ENCODE peak calls at places on chromosomes 16 and 17, in four cellular contexts. Z is stomach; Q is naive thymus-derived CD4-positive, alpha-beta T cell; M is heart right ventricle. D is an unnamed sample.

GRCh38 chr17:82528484-82529265 is 9.1 kb downstream of the FOXK2 start:
- DNase-seq in Q (no peak), M (peak; percentile 40), Z (peak; percentile 33), D (peak; percentile 73)

GRCh38 chr17:57037401-57037800 is 47.6 kb upstream of the AKAP1 start:
- DNase-seq in Z (no peak), Q (no peak), M (no peak), D (no peak)

GRCh38 chr17:81295678-81296381 is 723 bp upstream of the SLC38A10 start:
- DNase-seq in Q (peak; percentile 63), Z (peak; percentile 84), M (no peak), D (no peak)

GRCh38 chr16:46629331-46629843 is 8.2 kb upstream of the SHCBP1 start:
- DNase-seq in Z (no peak), Q (no peak), M (no peak), D (no peak)

GRCh38 chr17:55607736-55608341 is 96.6 kb upstream of the SMIM36 start:
- DNase-seq in Q (no peak), M (peak; percentile 40), Z (peak; percentile 67), D (peak; percentile 82)

GRCh38 chr17:47205419-47205963 is 3.7 kb upstream of the MYL4 start:
- DNase-seq in Q (peak; percentile 63), Z (peak; percentile 72), M (peak; percentile 26), D (no peak)

GRCh38 chr17:16419074-16419928 is 3.9 kb downstream of the TRPV2 start:
- DNase-seq in M (no peak), Q (no peak), Z (no peak), D (peak; percentile 74)

GRCh38 chr16:59886021-59886420 is 1151.9 kb upstream of the GOT2 start:
- DNase-seq in Q (no peak), Z (no peak), M (no peak), D (peak; percentile 63)

GRCh38 chr17:17258998-17259397 is 22.0 kb upstream of the FLCN start:
- DNase-seq in M (no peak), Q (no peak), Z (no peak), D (peak; percentile 26)

GRCh38 chr17:56594528-56595418 is 1.3 kb downstream of the NOG start:
- DNase-seq in M (no peak), Q (peak; percentile 44), Z (no peak), D (no peak)

GRCh38 chr17:1593630-1593931 is 31.0 kb upstream of the PITPNA start:
- DNase-seq in M (no peak), Q (no peak), Z (no peak), D (no peak)

GRCh38 chr17:77686903-77687302 is 271.6 kb upstream of the TNRC6C start:
- DNase-seq in Q (no peak), Z (no peak), M (no peak), D (no peak)

GRCh38 chr17:77688369-77688768 is 270.1 kb upstream of the TNRC6C start:
- DNase-seq in Z (no peak), Q (no peak), M (no peak), D (no peak)

GRCh38 chr17:77687417-77687816 is 271.1 kb upstream of the TNRC6C start:
- DNase-seq in Q (no peak), M (no peak), Z (no peak), D (no peak)

GRCh38 chr17:77685881-77686486 is 272.5 kb upstream of the TNRC6C start:
- DNase-seq in Q (no peak), Z (no peak), M (no peak), D (no peak)

DNA sequence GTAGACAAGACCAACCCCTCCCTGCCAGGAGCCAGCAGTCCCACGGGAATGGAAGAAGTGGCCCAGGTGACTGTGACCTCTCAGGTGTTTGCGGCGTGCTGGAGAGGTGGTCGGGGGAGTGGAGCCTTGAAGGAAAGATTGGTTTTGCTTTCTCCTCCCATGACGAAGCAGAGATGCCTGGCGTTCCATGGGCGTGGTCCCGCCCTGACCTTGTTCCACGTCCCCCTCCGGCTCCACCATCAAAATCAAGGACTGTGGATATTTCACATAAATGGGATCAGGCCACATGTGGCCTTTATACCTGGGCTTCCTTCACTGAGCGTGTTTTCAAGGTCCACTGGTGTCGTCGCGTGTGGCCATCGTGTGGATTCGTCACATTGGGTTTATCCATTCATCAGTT is 270.6 kb upstream of the TNRC6C start:
- DNase-seq in M (no peak), Q (no peak), Z (no peak), D (no peak)
- H3K4me1 ChIP-seq in M (peaks cover 8% of the 10 kb centered on the region), Q (peaks cover 9% of the 10 kb centered on the region), Z (no peaks in the 10 kb centered on the region), D (no peaks in the 10 kb centered on the region)

GRCh38 chr16:56773531-56773930 is 43.6 kb downstream of the NUP93 start:
- DNase-seq in Q (no peak), Z (no peak), M (no peak), D (no peak)
- H3K4me1 ChIP-seq in Q (no peaks in the 10 kb centered on the region), Z (peaks cover 27% of the 10 kb centered on the region), M (peaks cover 6% of the 10 kb centered on the region), D (no peaks in the 10 kb centered on the region)

GRCh38 chr16:85490971-85491771 is 122.0 kb upstream of the GSE1 start:
- DNase-seq in Q (no peak), Z (peak; percentile 48), M (no peak), D (no peak)

GRCh38 chr16:85492617-85492957 is 120.5 kb upstream of the GSE1 start:
- DNase-seq in M (no peak), Z (no peak), Q (no peak), D (no peak)

GRCh38 chr16:85491798-85492616 is 121.1 kb upstream of the GSE1 start:
- DNase-seq in Z (peak; percentile 95), M (peak; percentile 78), Q (no peak), D (peak; percentile 86)

GRCh38 chr16:85488414-85488813 is 124.7 kb upstream of the GSE1 start:
- DNase-seq in Q (no peak), Z (no peak), M (no peak), D (no peak)

DNA sequence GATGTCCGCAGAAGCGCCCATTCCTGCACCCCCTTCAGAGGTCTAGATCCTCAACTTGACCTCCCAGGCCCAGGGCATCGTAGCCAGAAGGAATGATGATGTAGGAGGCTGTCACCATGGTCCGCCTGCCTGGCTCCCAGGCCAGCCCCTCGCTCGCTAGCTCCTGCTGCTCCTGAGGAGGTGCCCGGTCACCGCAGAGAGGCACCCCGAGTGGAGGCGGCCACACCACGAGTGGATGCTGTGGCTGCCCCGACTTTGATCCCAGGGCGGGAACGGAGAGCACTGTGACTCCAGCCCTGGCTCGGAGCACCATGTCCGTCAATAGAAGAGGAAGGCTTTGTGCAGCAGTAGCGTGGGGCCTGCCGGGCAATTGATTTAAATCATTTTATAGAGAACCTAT is 122.7 kb upstream of the GSE1 start:
- DNase-seq in Z (no peak), M (no peak), Q (no peak), D (no peak)
- H3K4me1 ChIP-seq in Z (peaks cover 23% of the 10 kb centered on the region), M (peaks cover 28% of the 10 kb centered on the region), Q (no peaks in the 10 kb centered on the region), D (peaks cover 29% of the 10 kb centered on the region)

DNA sequence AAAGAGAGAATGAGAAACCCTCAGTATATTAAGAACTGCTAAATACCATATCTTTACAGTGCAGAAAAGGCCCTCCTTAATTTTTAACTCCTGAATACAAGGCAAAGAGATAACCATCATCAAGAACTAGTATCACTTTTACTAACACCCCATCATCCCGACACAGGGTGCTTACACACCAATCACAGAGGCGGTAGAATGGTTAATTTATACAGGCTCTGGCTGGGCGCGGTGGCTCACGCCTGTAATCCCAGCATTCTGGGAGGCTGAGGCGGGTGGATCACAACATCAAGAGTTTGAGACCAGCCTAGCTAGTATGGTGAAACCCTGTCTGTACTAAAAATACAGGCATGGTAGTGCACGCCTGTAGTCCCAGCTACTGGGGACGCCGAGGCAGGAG is 4.2 kb downstream of the PSMD12 start:
- DNase-seq in M (no peak), Z (no peak), Q (no peak), D (no peak)
- H3K4me1 ChIP-seq in M (peaks cover 65% of the 10 kb centered on the region), Z (peaks cover 40% of the 10 kb centered on the region), Q (peaks cover 48% of the 10 kb centered on the region), D (peaks cover 67% of the 10 kb centered on the region)

GRCh38 chr17:76479515-76480048 is 12.2 kb downstream of the AANAT start:
- DNase-seq in Z (no peak), Q (no peak), M (no peak), D (no peak)

GRCh38 chr17:76480676-76481075 is 13.3 kb downstream of the AANAT start:
- DNase-seq in Z (no peak), M (no peak), Q (no peak), D (no peak)

GRCh38 chr17:76478097-76478496 is 10.7 kb downstream of the AANAT start:
- DNase-seq in Q (no peak), M (no peak), Z (no peak), D (no peak)

GRCh38 chr17:76478730-76479514 is 11.5 kb downstream of the AANAT start:
- DNase-seq in Z (no peak), Q (no peak), M (no peak), D (no peak)

DNA sequence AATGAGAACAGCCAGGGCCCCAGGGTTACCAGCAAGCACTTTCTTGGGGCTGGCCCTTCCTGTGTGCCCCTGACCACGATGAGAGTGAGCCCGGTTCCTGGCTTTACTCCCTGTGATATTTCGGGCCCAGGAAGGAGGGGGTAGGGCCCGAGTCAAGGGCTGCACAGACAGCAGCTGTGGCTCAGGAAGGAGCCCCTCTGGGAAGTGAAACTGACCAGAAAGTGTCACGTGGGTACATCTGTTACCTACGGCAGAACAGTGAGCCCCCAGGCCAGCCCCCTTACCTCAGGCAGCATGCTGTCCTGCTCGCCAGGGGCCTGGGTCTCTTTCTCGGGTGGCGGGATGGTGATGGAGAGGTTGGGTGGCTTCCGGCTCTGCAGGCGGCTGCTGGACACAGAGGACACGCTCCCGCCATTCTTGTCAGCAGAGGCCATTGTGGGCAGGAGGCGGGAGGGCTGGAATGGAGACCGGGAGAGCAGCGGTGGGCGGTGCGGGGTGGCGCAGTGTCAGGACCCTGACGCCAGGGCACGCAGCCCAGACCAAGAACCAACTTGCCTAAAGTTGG is 13.8 kb downstream of the AANAT start:
- DNase-seq in M (no peak), Z (no peak), Q (no peak), D (no peak)
- H3K4me1 ChIP-seq in M (peaks cover 6% of the 10 kb centered on the region), Z (no peaks in the 10 kb centered on the region), Q (no peaks in the 10 kb centered on the region), D (peaks cover 27% of the 10 kb centered on the region)

GRCh38 chr17:49013311-49014205 is 16.4 kb downstream of the IGF2BP1 start:
- DNase-seq in Q (no peak), M (no peak), Z (no peak), D (peak; percentile 42)
- H3K4me1 ChIP-seq in Q (no peaks in the 10 kb centered on the region), M (no peaks in the 10 kb centered on the region), Z (peaks cover 15% of the 10 kb centered on the region), D (peaks cover 14% of the 10 kb centered on the region)